ENCODE peak calls at places on chromosomes 5 and 9, in four cellular contexts. One of them, this sample, is unnamed.

GRCh38 chr9:86093788-86094555 is 5.4 kb downstream of the GOLM1 start:
- DNase-seq in ELR: no peak
- DNase-seq in fibroblast of gingiva: no peak
- DNase-seq in astrocyte of the spinal cord: peak
- DNase-seq in this sample: no peak

GRCh38 chr9:93143830-93144530 is 9.9 kb upstream of the NINJ1 start:
- DNase-seq in ELR: no peak
- DNase-seq in fibroblast of gingiva: peak
- DNase-seq in astrocyte of the spinal cord: peak
- DNase-seq in this sample: no peak

GRCh38 chr5:172941067-172941516 is 18.1 kb upstream of the RPL26L1 start:
- DNase-seq in ELR: no peak
- DNase-seq in fibroblast of gingiva: no peak
- DNase-seq in astrocyte of the spinal cord: no peak
- DNase-seq in this sample: no peak

GRCh38 chr9:119284118-119284517 is 85.1 kb downstream of the BRINP1 start:
- DNase-seq in ELR: no peak
- DNase-seq in fibroblast of gingiva: no peak
- DNase-seq in astrocyte of the spinal cord: no peak
- DNase-seq in this sample: peak

GRCh38 chr9:121886759-121887485 is 206.2 kb downstream of the TTLL11 start:
- DNase-seq in ELR: no peak
- DNase-seq in fibroblast of gingiva: no peak
- DNase-seq in astrocyte of the spinal cord: peak
- DNase-seq in this sample: no peak

GRCh38 chr5:10744681-10745080 is 16.4 kb downstream of the DAP start:
- DNase-seq in ELR: no peak
- DNase-seq in fibroblast of gingiva: no peak
- DNase-seq in astrocyte of the spinal cord: no peak
- DNase-seq in this sample: no peak

GRCh38 chr9:10282084-10282483 is 330.7 kb downstream of the PTPRD start:
- DNase-seq in ELR: no peak
- DNase-seq in fibroblast of gingiva: no peak
- DNase-seq in astrocyte of the spinal cord: no peak
- DNase-seq in this sample: no peak

GRCh38 chr5:137069358-137069757 is 429.8 kb downstream of the SPOCK1 start:
- DNase-seq in ELR: no peak
- DNase-seq in fibroblast of gingiva: no peak
- DNase-seq in astrocyte of the spinal cord: no peak
- DNase-seq in this sample: no peak

GRCh38 chr9:72382405-72382804 is 17.4 kb upstream of the ZFAND5 start:
- DNase-seq in ELR: peak
- DNase-seq in fibroblast of gingiva: no peak
- DNase-seq in astrocyte of the spinal cord: peak
- DNase-seq in this sample: no peak

GRCh38 chr9:98410185-98410697 is 154.8 kb upstream of the TBC1D2 start:
- DNase-seq in ELR: peak
- DNase-seq in fibroblast of gingiva: peak
- DNase-seq in astrocyte of the spinal cord: peak
- DNase-seq in this sample: peak

GRCh38 chr9:128912270-128912853 is 8.4 kb upstream of the PHYHD1 start:
- DNase-seq in ELR: peak
- DNase-seq in fibroblast of gingiva: peak
- DNase-seq in astrocyte of the spinal cord: peak
- DNase-seq in this sample: no peak

GRCh38 chr9:129485140-129485758 is 135.7 kb downstream of the C9orf50 start:
- DNase-seq in ELR: no peak
- DNase-seq in fibroblast of gingiva: no peak
- DNase-seq in astrocyte of the spinal cord: no peak
- DNase-seq in this sample: no peak